ENCODE peak calls at places on chromosomes 6 and 20, in five cellular contexts. One of them, this sample, is unnamed.

GRCh38 chr20:9918360-9918759 is 79.5 kb upstream of the PAK5 start:
- DNase-seq in endothelial cell: no peak
- DNase-seq in neural crest cell: no peak
- DNase-seq in fibroblast of pulmonary artery: no peak
- DNase-seq in GM12865: peak; percentile 29
- DNase-seq in this sample: no peak

GRCh38 chr6:126100386-126100785 is 114.0 kb downstream of the TRMT11 start:
- DNase-seq in endothelial cell: no peak
- DNase-seq in neural crest cell: no peak
- DNase-seq in fibroblast of pulmonary artery: no peak
- DNase-seq in GM12865: no peak
- DNase-seq in this sample: no peak

GRCh38 chr20:62822788-62823651 is 6.2 kb downstream of the COL9A3 start:
- DNase-seq in endothelial cell: peak; percentile 53
- DNase-seq in neural crest cell: no peak
- DNase-seq in fibroblast of pulmonary artery: no peak
- DNase-seq in GM12865: peak; percentile 73
- DNase-seq in this sample: no peak

GRCh38 chr6:137248702-137249101 is 29.5 kb upstream of the IFNGR1 start:
- DNase-seq in endothelial cell: no peak
- DNase-seq in neural crest cell: no peak
- DNase-seq in fibroblast of pulmonary artery: no peak
- DNase-seq in GM12865: peak; percentile 38
- DNase-seq in this sample: no peak

GRCh38 chr6:167116109-167116837 is 6.6 kb upstream of the CCR6 start:
- DNase-seq in endothelial cell: no peak
- DNase-seq in neural crest cell: no peak
- DNase-seq in fibroblast of pulmonary artery: peak; percentile 14
- DNase-seq in GM12865: no peak
- DNase-seq in this sample: no peak

GRCh38 chr6:144266091-144266649 is 19.0 kb upstream of the UTRN start:
- DNase-seq in endothelial cell: peak; percentile 28
- DNase-seq in neural crest cell: no peak
- DNase-seq in fibroblast of pulmonary artery: peak; percentile 84
- DNase-seq in GM12865: no peak
- DNase-seq in this sample: no peak

GRCh38 chr6:17628873-17629272 is 28.8 kb downstream of the FAM8A1 start:
- DNase-seq in endothelial cell: no peak
- DNase-seq in neural crest cell: no peak
- DNase-seq in fibroblast of pulmonary artery: no peak
- DNase-seq in GM12865: peak; percentile 48
- DNase-seq in this sample: no peak

GRCh38 chr6:4583026-4583425 is 193.2 kb upstream of the CDYL start:
- DNase-seq in endothelial cell: no peak
- DNase-seq in neural crest cell: no peak
- DNase-seq in fibroblast of pulmonary artery: no peak
- DNase-seq in GM12865: no peak
- DNase-seq in this sample: no peak

GRCh38 chr6:107032051-107032450 is 4.1 kb downstream of the MTRES1 start:
- DNase-seq in endothelial cell: no peak
- DNase-seq in neural crest cell: no peak
- DNase-seq in fibroblast of pulmonary artery: peak; percentile 21
- DNase-seq in GM12865: no peak
- DNase-seq in this sample: no peak

GRCh38 chr6:138004423-138005287 is 102.6 kb downstream of the PERP start:
- DNase-seq in endothelial cell: peak; percentile 30
- DNase-seq in neural crest cell: no peak
- DNase-seq in fibroblast of pulmonary artery: peak; percentile 60
- DNase-seq in GM12865: peak; percentile 53
- DNase-seq in this sample: no peak

GRCh38 chr6:20722442-20722841 is 188.2 kb downstream of the CDKAL1 start:
- DNase-seq in endothelial cell: no peak
- DNase-seq in neural crest cell: no peak
- DNase-seq in fibroblast of pulmonary artery: no peak
- DNase-seq in GM12865: peak; percentile 64
- DNase-seq in this sample: no peak

GRCh38 chr6:40326689-40327404 is 260.3 kb downstream of the LRFN2 start:
- DNase-seq in endothelial cell: no peak
- DNase-seq in neural crest cell: no peak
- DNase-seq in fibroblast of pulmonary artery: no peak
- DNase-seq in GM12865: no peak
- DNase-seq in this sample: no peak

GRCh38 chr6:81906709-81907204 is 154.3 kb upstream of the TENT5A start:
- DNase-seq in endothelial cell: no peak
- DNase-seq in neural crest cell: no peak
- DNase-seq in fibroblast of pulmonary artery: no peak
- DNase-seq in GM12865: peak; percentile 78
- DNase-seq in this sample: no peak

GRCh38 chr20:63782051-63782471 is 42.5 kb downstream of the SLC2A4RG start:
- DNase-seq in endothelial cell: no peak
- DNase-seq in neural crest cell: no peak
- DNase-seq in fibroblast of pulmonary artery: no peak
- DNase-seq in GM12865: peak; percentile 83
- DNase-seq in this sample: no peak

GRCh38 chr6:49626811-49627210 is 9.8 kb downstream of the RHAG start:
- DNase-seq in endothelial cell: no peak
- DNase-seq in neural crest cell: no peak
- DNase-seq in fibroblast of pulmonary artery: no peak
- DNase-seq in GM12865: no peak
- DNase-seq in this sample: no peak

GRCh38 chr6:44854712-44855111 is 467.2 kb downstream of the CDC5L start:
- DNase-seq in endothelial cell: no peak
- DNase-seq in neural crest cell: no peak
- DNase-seq in fibroblast of pulmonary artery: no peak
- DNase-seq in GM12865: no peak
- DNase-seq in this sample: no peak

DNA sequence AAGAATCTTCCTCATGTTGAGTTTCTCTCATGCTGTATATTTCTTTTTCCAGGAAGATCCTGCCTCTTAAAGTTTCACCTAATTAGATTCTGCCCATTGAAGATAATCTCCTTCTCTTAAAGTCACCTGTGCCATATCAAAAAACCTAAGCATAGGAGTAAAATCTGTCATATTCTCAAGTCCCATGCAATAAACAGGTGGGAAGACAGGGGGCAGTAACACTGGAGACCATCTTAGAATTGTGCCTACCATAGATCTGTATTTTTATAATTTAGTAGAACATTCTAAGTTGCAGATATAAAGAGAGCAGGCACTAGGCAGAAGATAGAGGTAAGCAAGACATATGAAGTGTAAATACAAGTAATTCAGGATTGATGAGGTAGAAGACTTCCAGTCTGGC is 763.5 kb upstream of the MANEA start:
- DNase-seq in endothelial cell: no peak
- DNase-seq in neural crest cell: no peak
- DNase-seq in fibroblast of pulmonary artery: no peak
- DNase-seq in GM12865: no peak
- DNase-seq in this sample: no peak
- TF ChIP-seq CTCF in endothelial cell: peak; percentile 52
- TF ChIP-seq CTCF in neural crest cell: no peak
- TF ChIP-seq CTCF in fibroblast of pulmonary artery: no peak
- TF ChIP-seq CTCF in GM12865: no peak
- TF ChIP-seq CTCF in this sample: peak; percentile 39

GRCh38 chr20:23224806-23225205 is 125.8 kb upstream of the NXT1 start:
- DNase-seq in endothelial cell: no peak
- DNase-seq in neural crest cell: no peak
- DNase-seq in fibroblast of pulmonary artery: no peak
- DNase-seq in GM12865: no peak
- DNase-seq in this sample: no peak
- TF ChIP-seq CTCF in endothelial cell: no peak
- TF ChIP-seq CTCF in neural crest cell: no peak
- TF ChIP-seq CTCF in fibroblast of pulmonary artery: peak; percentile 13
- TF ChIP-seq CTCF in GM12865: no peak
- TF ChIP-seq CTCF in this sample: no peak

GRCh38 chr6:151475653-151476523 is 17.9 kb upstream of the CCDC170 start:
- DNase-seq in endothelial cell: peak; percentile 31
- DNase-seq in neural crest cell: peak; percentile 43
- DNase-seq in fibroblast of pulmonary artery: peak; percentile 69
- DNase-seq in GM12865: peak; percentile 56
- DNase-seq in this sample: no peak
- TF ChIP-seq CTCF in endothelial cell: peak; percentile 93
- TF ChIP-seq CTCF in neural crest cell: peak; percentile 90
- TF ChIP-seq CTCF in fibroblast of pulmonary artery: peak; percentile 75
- TF ChIP-seq CTCF in GM12865: peak; percentile 57
- TF ChIP-seq CTCF in this sample: peak; percentile 94

DNA sequence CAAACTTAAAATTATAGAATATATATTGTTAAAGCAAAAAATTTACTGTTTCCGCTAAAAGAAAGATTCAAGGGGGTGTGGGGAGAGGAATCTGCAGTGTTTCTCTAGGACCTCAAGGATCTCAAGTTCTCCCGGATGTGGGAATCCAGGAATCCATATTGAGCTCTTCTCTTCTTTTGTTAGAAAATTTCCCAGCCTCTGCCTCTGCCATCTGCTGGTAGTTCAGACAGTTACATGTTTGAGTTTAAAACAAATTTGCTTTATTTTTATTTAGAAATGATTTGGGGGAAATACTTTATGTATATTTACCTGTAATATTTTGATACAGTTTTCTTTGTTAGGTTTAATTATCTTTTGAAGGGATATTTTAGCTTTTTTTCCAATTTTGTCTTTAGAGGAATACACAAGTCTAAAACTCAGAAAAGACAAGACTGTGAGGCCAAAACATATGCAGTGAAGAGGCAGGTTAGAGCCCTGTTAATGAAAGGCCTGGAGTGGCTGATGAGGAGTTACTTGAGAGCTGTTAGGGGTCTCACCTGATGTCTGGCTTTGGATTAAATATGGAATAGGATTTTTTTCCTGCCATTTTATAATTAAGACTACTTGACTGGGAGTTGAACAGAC is 268.8 kb downstream of the ARID1B start:
- DNase-seq in endothelial cell: no peak
- DNase-seq in neural crest cell: no peak
- DNase-seq in fibroblast of pulmonary artery: peak; percentile 72
- DNase-seq in GM12865: no peak
- DNase-seq in this sample: no peak
- TF ChIP-seq CTCF in endothelial cell: peak; percentile 76
- TF ChIP-seq CTCF in neural crest cell: peak; percentile 78
- TF ChIP-seq CTCF in fibroblast of pulmonary artery: peak; percentile 72
- TF ChIP-seq CTCF in GM12865: peak; percentile 40
- TF ChIP-seq CTCF in this sample: peak; percentile 83

GRCh38 chr6:109050012-109050411 is 44.6 kb downstream of the SESN1 start:
- DNase-seq in endothelial cell: no peak
- DNase-seq in neural crest cell: no peak
- DNase-seq in fibroblast of pulmonary artery: no peak
- DNase-seq in GM12865: no peak
- DNase-seq in this sample: no peak
- TF ChIP-seq CTCF in endothelial cell: no peak
- TF ChIP-seq CTCF in neural crest cell: no peak
- TF ChIP-seq CTCF in fibroblast of pulmonary artery: no peak
- TF ChIP-seq CTCF in GM12865: no peak
- TF ChIP-seq CTCF in this sample: no peak

DNA sequence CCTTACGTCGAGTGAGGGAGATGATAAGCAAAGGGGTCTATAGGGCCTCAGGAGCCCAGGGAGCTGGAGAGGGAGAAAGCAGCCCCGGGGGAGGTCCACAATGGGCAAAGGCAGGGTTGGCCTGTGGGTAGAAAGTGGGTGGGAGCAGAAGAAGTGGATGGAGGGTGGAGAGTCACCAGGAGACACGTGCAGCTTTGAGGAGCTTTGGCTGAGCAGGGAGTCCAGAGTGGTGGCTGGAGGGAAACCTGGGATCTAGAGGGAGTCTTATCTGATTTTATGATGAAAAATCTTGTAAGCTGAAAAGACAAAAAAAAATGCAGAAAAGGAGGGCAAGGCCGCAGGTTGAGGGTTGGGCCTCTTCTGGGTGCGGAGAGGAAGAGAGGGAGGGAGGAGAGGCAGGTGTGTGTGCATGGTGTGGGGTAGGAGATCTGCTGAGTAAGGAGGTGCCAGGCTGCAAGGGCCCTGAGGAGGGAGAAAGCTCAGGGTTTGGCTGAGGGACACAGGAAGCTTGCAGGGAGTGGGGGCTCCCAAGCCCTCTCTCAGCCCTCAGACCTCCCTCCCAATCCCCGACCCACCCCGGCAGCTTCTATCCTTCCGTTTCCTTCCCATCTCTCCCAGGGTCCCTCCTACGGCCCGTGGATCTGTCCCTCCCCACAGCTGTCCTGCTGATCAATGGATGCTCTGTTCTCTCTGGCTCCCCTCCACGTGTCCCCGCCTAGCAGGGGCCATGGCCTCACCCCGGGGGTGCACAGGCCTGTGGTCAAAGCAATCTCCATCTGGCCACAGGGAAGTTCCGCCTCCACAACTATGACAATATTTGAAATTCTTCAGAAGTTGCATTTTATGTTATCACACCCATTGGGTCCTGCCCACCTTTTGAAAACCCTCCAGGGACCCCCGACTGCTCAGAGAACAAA is 17.1 kb upstream of the BPI start:
- DNase-seq in endothelial cell: no peak
- DNase-seq in neural crest cell: peak; percentile 47
- DNase-seq in fibroblast of pulmonary artery: no peak
- DNase-seq in GM12865: no peak
- DNase-seq in this sample: no peak
- TF ChIP-seq CTCF in endothelial cell: no peak
- TF ChIP-seq CTCF in neural crest cell: no peak
- TF ChIP-seq CTCF in fibroblast of pulmonary artery: no peak
- TF ChIP-seq CTCF in GM12865: no peak
- TF ChIP-seq CTCF in this sample: no peak

DNA sequence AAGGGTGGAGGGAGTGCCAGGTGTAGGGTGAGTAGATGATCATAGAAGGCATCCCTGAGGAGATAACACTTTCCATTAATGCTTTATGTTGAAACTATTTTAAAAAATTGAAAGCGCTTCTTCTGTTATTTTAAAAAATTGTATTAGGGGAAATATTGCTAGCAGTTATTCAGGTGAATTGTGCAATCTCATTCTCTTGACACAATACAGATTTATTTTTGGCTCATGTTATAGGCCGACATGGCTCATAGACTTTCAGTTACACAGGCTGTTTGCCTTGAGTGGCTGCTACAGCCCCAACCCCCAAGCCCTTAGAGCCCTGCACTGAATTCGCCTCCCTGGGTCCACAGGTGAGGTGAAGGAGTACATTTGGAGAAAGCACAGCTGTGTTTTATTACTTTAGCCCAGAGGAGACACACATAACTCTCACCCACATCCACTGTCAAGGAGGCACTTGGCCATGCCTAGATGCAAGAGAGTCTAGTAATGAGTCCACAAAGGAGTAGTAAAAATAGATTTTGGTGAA is 228.2 kb downstream of the RFPL4B start:
- DNase-seq in endothelial cell: no peak
- DNase-seq in neural crest cell: no peak
- DNase-seq in fibroblast of pulmonary artery: peak; percentile 31
- DNase-seq in GM12865: no peak
- DNase-seq in this sample: no peak
- TF ChIP-seq CTCF in endothelial cell: no peak
- TF ChIP-seq CTCF in neural crest cell: no peak
- TF ChIP-seq CTCF in fibroblast of pulmonary artery: no peak
- TF ChIP-seq CTCF in GM12865: no peak
- TF ChIP-seq CTCF in this sample: no peak

GRCh38 chr6:136166815-136167214 is 83.3 kb downstream of the MTFR2 start:
- DNase-seq in endothelial cell: no peak
- DNase-seq in neural crest cell: no peak
- DNase-seq in fibroblast of pulmonary artery: no peak
- DNase-seq in GM12865: no peak
- DNase-seq in this sample: no peak

GRCh38 chr6:136173519-136174507 is 76.3 kb downstream of the MTFR2 start:
- DNase-seq in endothelial cell: no peak
- DNase-seq in neural crest cell: no peak
- DNase-seq in fibroblast of pulmonary artery: peak; percentile 87
- DNase-seq in GM12865: no peak
- DNase-seq in this sample: no peak

GRCh38 chr6:136174510-136174909 is 75.6 kb downstream of the MTFR2 start:
- DNase-seq in endothelial cell: no peak
- DNase-seq in neural crest cell: no peak
- DNase-seq in fibroblast of pulmonary artery: peak; percentile 34
- DNase-seq in GM12865: no peak
- DNase-seq in this sample: no peak

GRCh38 chr6:136169356-136169755 is 80.8 kb downstream of the MTFR2 start:
- DNase-seq in endothelial cell: no peak
- DNase-seq in neural crest cell: no peak
- DNase-seq in fibroblast of pulmonary artery: no peak
- DNase-seq in GM12865: no peak
- DNase-seq in this sample: no peak

GRCh38 chr6:136171207-136171606 is 78.9 kb downstream of the MTFR2 start:
- DNase-seq in endothelial cell: no peak
- DNase-seq in neural crest cell: no peak
- DNase-seq in fibroblast of pulmonary artery: no peak
- DNase-seq in GM12865: no peak
- DNase-seq in this sample: no peak
- TF ChIP-seq CTCF in endothelial cell: no peak
- TF ChIP-seq CTCF in neural crest cell: no peak
- TF ChIP-seq CTCF in fibroblast of pulmonary artery: no peak
- TF ChIP-seq CTCF in GM12865: no peak
- TF ChIP-seq CTCF in this sample: no peak

This sample was measured in type B pancreatic cell.